ENCODE peak calls at places on chromosomes 12 and 14, in six cellular contexts. One of them, this sample, is unnamed. For H3K4me1, the result is how much of the 10 kb centered on the place peaks cover.

GRCh38 chr14:85501751-85502150 is 28.2 kb upstream of the FLRT2 start:
- DNase-seq in endodermal cell: no peak
- DNase-seq in gastrocnemius medialis: no peak
- DNase-seq in CD8-positive, alpha-beta T cell: no peak
- DNase-seq in IMR-90: no peak
- DNase-seq in heart left ventricle: no peak
- DNase-seq in this sample: no peak

GRCh38 chr12:93080994-93081809 is 152.1 kb upstream of the EEA1 start:
- DNase-seq in endodermal cell: peak
- DNase-seq in gastrocnemius medialis: no peak
- DNase-seq in CD8-positive, alpha-beta T cell: no peak
- DNase-seq in IMR-90: peak
- DNase-seq in heart left ventricle: no peak
- DNase-seq in this sample: no peak

GRCh38 chr12:123089631-123090353 is 61.1 kb downstream of the PITPNM2 start:
- DNase-seq in endodermal cell: no peak
- DNase-seq in gastrocnemius medialis: no peak
- DNase-seq in CD8-positive, alpha-beta T cell: no peak
- DNase-seq in IMR-90: peak
- DNase-seq in heart left ventricle: no peak
- DNase-seq in this sample: no peak

GRCh38 chr14:98704441-98704840 is 567.6 kb downstream of the BCL11B start:
- DNase-seq in endodermal cell: no peak
- DNase-seq in gastrocnemius medialis: no peak
- DNase-seq in CD8-positive, alpha-beta T cell: peak
- DNase-seq in IMR-90: no peak
- DNase-seq in heart left ventricle: no peak
- DNase-seq in this sample: peak

GRCh38 chr12:108668532-108668931 is 34.8 kb upstream of the SELPLG start:
- DNase-seq in endodermal cell: no peak
- DNase-seq in gastrocnemius medialis: no peak
- DNase-seq in CD8-positive, alpha-beta T cell: no peak
- DNase-seq in IMR-90: no peak
- DNase-seq in heart left ventricle: no peak
- DNase-seq in this sample: no peak

GRCh38 chr14:75879031-75879430 is 102.8 kb downstream of the TGFB3 start:
- DNase-seq in endodermal cell: no peak
- DNase-seq in gastrocnemius medialis: no peak
- DNase-seq in CD8-positive, alpha-beta T cell: no peak
- DNase-seq in IMR-90: peak
- DNase-seq in heart left ventricle: no peak
- DNase-seq in this sample: no peak

GRCh38 chr12:95605087-95605486 is 53.8 kb upstream of the USP44 start:
- DNase-seq in endodermal cell: peak
- DNase-seq in gastrocnemius medialis: no peak
- DNase-seq in CD8-positive, alpha-beta T cell: no peak
- DNase-seq in IMR-90: peak
- DNase-seq in heart left ventricle: no peak
- DNase-seq in this sample: no peak

GRCh38 chr12:109822951-109823411 is 10.2 kb downstream of the TRPV4 start:
- DNase-seq in endodermal cell: peak
- DNase-seq in gastrocnemius medialis: no peak
- DNase-seq in CD8-positive, alpha-beta T cell: no peak
- DNase-seq in IMR-90: no peak
- DNase-seq in heart left ventricle: no peak
- DNase-seq in this sample: no peak

GRCh38 chr14:89779707-89780106 is 174.8 kb downstream of the EFCAB11 start:
- DNase-seq in endodermal cell: peak
- DNase-seq in gastrocnemius medialis: no peak
- DNase-seq in CD8-positive, alpha-beta T cell: no peak
- DNase-seq in IMR-90: no peak
- DNase-seq in heart left ventricle: no peak
- DNase-seq in this sample: no peak

GRCh38 chr12:34166427-34167060 is 144.2 kb downstream of the ALG10 start:
- DNase-seq in endodermal cell: no peak
- DNase-seq in gastrocnemius medialis: no peak
- DNase-seq in CD8-positive, alpha-beta T cell: no peak
- DNase-seq in IMR-90: no peak
- DNase-seq in heart left ventricle: no peak
- DNase-seq in this sample: no peak

DNA sequence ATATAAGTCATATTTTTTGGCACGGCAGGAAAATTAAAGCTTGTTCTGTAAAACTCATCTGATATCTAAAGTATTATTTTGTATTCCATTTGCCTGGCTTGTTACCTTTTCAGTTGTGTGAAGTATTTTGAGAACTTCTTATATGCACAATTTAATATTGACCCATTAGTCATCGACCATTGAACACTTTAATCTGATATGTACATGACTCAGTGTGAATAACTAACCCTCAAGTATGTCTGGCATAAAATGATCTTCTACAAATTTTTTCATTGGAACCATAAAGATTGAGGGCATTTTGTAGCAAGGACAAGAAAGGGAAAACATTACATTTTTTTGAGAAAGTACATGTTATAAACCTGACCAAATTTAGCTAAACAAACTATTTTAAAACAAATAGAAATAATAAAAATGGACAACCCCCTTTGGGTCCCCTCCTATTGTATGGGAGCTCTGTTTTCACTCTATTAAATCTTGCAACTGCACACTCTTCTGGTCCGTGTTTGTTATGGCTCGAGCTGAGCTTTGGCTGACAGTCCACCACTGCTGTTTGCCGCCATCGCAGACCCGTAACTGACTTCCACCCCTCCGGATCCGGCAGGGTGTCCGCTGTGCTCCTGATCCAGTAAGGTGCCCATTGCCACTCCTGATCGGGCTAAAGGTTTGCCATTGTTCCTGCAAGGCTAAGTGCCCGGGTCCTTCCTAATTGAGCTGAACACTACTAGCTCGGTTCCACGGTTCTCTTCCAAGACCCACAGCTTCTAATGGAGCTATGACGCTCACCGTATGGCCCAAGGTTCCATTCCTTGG is 118.8 kb downstream of the SLC6A15 start:
- DNase-seq in endodermal cell: no peak
- DNase-seq in gastrocnemius medialis: no peak
- DNase-seq in CD8-positive, alpha-beta T cell: no peak
- DNase-seq in IMR-90: peak
- DNase-seq in heart left ventricle: no peak
- DNase-seq in this sample: no peak
- H3K4me1 ChIP-seq in endodermal cell: under half
- H3K4me1 ChIP-seq in gastrocnemius medialis: under half
- H3K4me1 ChIP-seq in CD8-positive, alpha-beta T cell: under half
- H3K4me1 ChIP-seq in IMR-90: under half
- H3K4me1 ChIP-seq in heart left ventricle: under half
- H3K4me1 ChIP-seq in this sample: under half

GRCh38 chr14:73149753-73150152 is 13.4 kb downstream of the PSEN1 start:
- DNase-seq in endodermal cell: no peak
- DNase-seq in gastrocnemius medialis: no peak
- DNase-seq in CD8-positive, alpha-beta T cell: no peak
- DNase-seq in IMR-90: peak
- DNase-seq in heart left ventricle: no peak
- DNase-seq in this sample: no peak
- H3K4me1 ChIP-seq in endodermal cell: under half
- H3K4me1 ChIP-seq in gastrocnemius medialis: under half
- H3K4me1 ChIP-seq in CD8-positive, alpha-beta T cell: under half
- H3K4me1 ChIP-seq in IMR-90: under half
- H3K4me1 ChIP-seq in heart left ventricle: under half
- H3K4me1 ChIP-seq in this sample: under half

GRCh38 chr14:31266437-31267331 is 59.1 kb upstream of the HECTD1 start:
- DNase-seq in endodermal cell: no peak
- DNase-seq in gastrocnemius medialis: no peak
- DNase-seq in CD8-positive, alpha-beta T cell: no peak
- DNase-seq in IMR-90: no peak
- DNase-seq in heart left ventricle: no peak
- DNase-seq in this sample: no peak

GRCh38 chr14:31261859-31262739 is 54.5 kb upstream of the HECTD1 start:
- DNase-seq in endodermal cell: no peak
- DNase-seq in gastrocnemius medialis: no peak
- DNase-seq in CD8-positive, alpha-beta T cell: no peak
- DNase-seq in IMR-90: peak
- DNase-seq in heart left ventricle: no peak
- DNase-seq in this sample: peak

GRCh38 chr14:31261523-31261858 is 53.9 kb upstream of the HECTD1 start:
- DNase-seq in endodermal cell: no peak
- DNase-seq in gastrocnemius medialis: no peak
- DNase-seq in CD8-positive, alpha-beta T cell: no peak
- DNase-seq in IMR-90: no peak
- DNase-seq in heart left ventricle: no peak
- DNase-seq in this sample: no peak

GRCh38 chr14:31265701-31266398 is 58.3 kb upstream of the HECTD1 start:
- DNase-seq in endodermal cell: no peak
- DNase-seq in gastrocnemius medialis: no peak
- DNase-seq in CD8-positive, alpha-beta T cell: no peak
- DNase-seq in IMR-90: peak
- DNase-seq in heart left ventricle: no peak
- DNase-seq in this sample: no peak

DNA sequence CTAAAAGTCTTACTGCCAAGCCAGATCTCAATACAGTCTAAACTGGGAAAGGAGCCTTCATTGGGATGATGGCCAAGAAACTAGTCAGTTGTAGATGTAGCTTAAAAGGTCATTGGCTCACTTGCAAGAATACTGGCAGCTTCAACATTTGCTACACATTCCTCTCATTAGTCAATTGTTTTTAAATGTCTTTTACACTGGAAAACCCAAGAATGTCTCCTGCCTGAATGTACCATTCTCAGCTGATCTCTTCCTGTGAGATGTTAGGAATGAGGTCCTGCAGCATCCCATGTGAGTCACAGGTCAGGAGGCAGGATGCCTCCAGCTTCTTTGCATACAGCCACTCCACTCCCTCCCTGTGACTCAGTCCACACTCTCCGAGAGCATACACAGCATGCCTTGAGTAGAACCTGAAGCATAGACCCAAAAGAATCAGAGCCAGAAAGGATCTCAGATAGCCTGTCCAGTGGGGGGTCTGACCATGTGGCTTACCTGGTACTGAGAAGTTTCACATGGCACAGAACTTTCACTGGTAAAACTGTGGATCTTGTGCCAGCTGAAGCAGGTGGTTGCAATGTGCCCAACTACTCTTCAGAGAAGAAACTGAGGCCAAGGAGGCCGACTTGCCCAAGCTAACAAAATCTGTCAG is 56.0 kb upstream of the HECTD1 start:
- DNase-seq in endodermal cell: peak
- DNase-seq in gastrocnemius medialis: no peak
- DNase-seq in CD8-positive, alpha-beta T cell: no peak
- DNase-seq in IMR-90: peak
- DNase-seq in heart left ventricle: no peak
- DNase-seq in this sample: no peak
- H3K4me1 ChIP-seq in endodermal cell: under half
- H3K4me1 ChIP-seq in gastrocnemius medialis: under half
- H3K4me1 ChIP-seq in CD8-positive, alpha-beta T cell: under half
- H3K4me1 ChIP-seq in IMR-90: under half
- H3K4me1 ChIP-seq in heart left ventricle: under half
- H3K4me1 ChIP-seq in this sample: under half

GRCh38 chr12:47225356-47225755 is 145.6 kb upstream of the AMIGO2 start:
- DNase-seq in endodermal cell: no peak
- DNase-seq in gastrocnemius medialis: no peak
- DNase-seq in CD8-positive, alpha-beta T cell: no peak
- DNase-seq in IMR-90: no peak
- DNase-seq in heart left ventricle: no peak
- DNase-seq in this sample: no peak

GRCh38 chr12:47228802-47229201 is 149.0 kb upstream of the AMIGO2 start:
- DNase-seq in endodermal cell: no peak
- DNase-seq in gastrocnemius medialis: no peak
- DNase-seq in CD8-positive, alpha-beta T cell: no peak
- DNase-seq in IMR-90: no peak
- DNase-seq in heart left ventricle: no peak
- DNase-seq in this sample: no peak

GRCh38 chr12:47224563-47225133 is 144.9 kb upstream of the AMIGO2 start:
- DNase-seq in endodermal cell: no peak
- DNase-seq in gastrocnemius medialis: no peak
- DNase-seq in CD8-positive, alpha-beta T cell: no peak
- DNase-seq in IMR-90: no peak
- DNase-seq in heart left ventricle: no peak
- DNase-seq in this sample: no peak

GRCh38 chr12:47223848-47224213 is 144.1 kb upstream of the AMIGO2 start:
- DNase-seq in endodermal cell: no peak
- DNase-seq in gastrocnemius medialis: no peak
- DNase-seq in CD8-positive, alpha-beta T cell: no peak
- DNase-seq in IMR-90: peak
- DNase-seq in heart left ventricle: no peak
- DNase-seq in this sample: peak

GRCh38 chr12:47226199-47226598 is 146.4 kb upstream of the AMIGO2 start:
- DNase-seq in endodermal cell: no peak
- DNase-seq in gastrocnemius medialis: no peak
- DNase-seq in CD8-positive, alpha-beta T cell: no peak
- DNase-seq in IMR-90: no peak
- DNase-seq in heart left ventricle: no peak
- DNase-seq in this sample: no peak
- H3K4me1 ChIP-seq in endodermal cell: under half
- H3K4me1 ChIP-seq in gastrocnemius medialis: under half
- H3K4me1 ChIP-seq in CD8-positive, alpha-beta T cell: half or more
- H3K4me1 ChIP-seq in IMR-90: under half
- H3K4me1 ChIP-seq in heart left ventricle: under half
- H3K4me1 ChIP-seq in this sample: under half

GRCh38 chr12:14955876-14956811 is 5.3 kb downstream of the ARHGDIB start:
- DNase-seq in endodermal cell: no peak
- DNase-seq in gastrocnemius medialis: no peak
- DNase-seq in CD8-positive, alpha-beta T cell: no peak
- DNase-seq in IMR-90: no peak
- DNase-seq in heart left ventricle: no peak
- DNase-seq in this sample: no peak
- H3K4me1 ChIP-seq in endodermal cell: under half
- H3K4me1 ChIP-seq in gastrocnemius medialis: under half
- H3K4me1 ChIP-seq in CD8-positive, alpha-beta T cell: half or more
- H3K4me1 ChIP-seq in IMR-90: under half
- H3K4me1 ChIP-seq in heart left ventricle: under half
- H3K4me1 ChIP-seq in this sample: under half

GRCh38 chr12:126791122-126791521 is 1475.8 kb upstream of the TMEM132C start:
- DNase-seq in endodermal cell: peak
- DNase-seq in gastrocnemius medialis: no peak
- DNase-seq in CD8-positive, alpha-beta T cell: no peak
- DNase-seq in IMR-90: no peak
- DNase-seq in heart left ventricle: no peak
- DNase-seq in this sample: no peak
- H3K4me1 ChIP-seq in endodermal cell: under half
- H3K4me1 ChIP-seq in gastrocnemius medialis: under half
- H3K4me1 ChIP-seq in CD8-positive, alpha-beta T cell: under half
- H3K4me1 ChIP-seq in IMR-90: under half
- H3K4me1 ChIP-seq in heart left ventricle: under half
- H3K4me1 ChIP-seq in this sample: under half